ENCODE peak calls at places on chromosome 2, in seven cellular contexts. O, J, L, T, B, D and E are unnamed samples.

GRCh38 chr2:236545814-236546480 is 23.7 kb upstream of the ACKR3 start:
- DNase-seq in O (no peak), J (no peak), L (no peak), T (no peak), B (no peak), D (no peak), E (no peak)

GRCh38 chr2:42421601-42422252 is 60.7 kb upstream of the COX7A2L start:
- DNase-seq in O (no peak), J (peak), L (no peak), T (no peak), B (no peak), D (no peak), E (no peak)

GRCh38 chr2:118810766-118811165 is 36.7 kb downstream of the EN1 start:
- DNase-seq in O (no peak), J (no peak), L (no peak), T (no peak), B (no peak), D (no peak), E (no peak)

GRCh38 chr2:20916604-20917286 is 93.8 kb upstream of the LDAH start:
- DNase-seq in O (no peak), J (peak), L (no peak), T (no peak), B (no peak), D (peak), E (no peak)

GRCh38 chr2:64277101-64277849 is 133.1 kb upstream of the PELI1 start:
- DNase-seq in O (no peak), J (no peak), L (no peak), T (no peak), B (no peak), D (no peak), E (no peak)

GRCh38 chr2:46041434-46041833 is 255.8 kb upstream of the EPAS1 start:
- DNase-seq in O (no peak), J (peak), L (no peak), T (no peak), B (no peak), D (no peak), E (no peak)

GRCh38 chr2:58720770-58721697 is 479.9 kb upstream of the FANCL start:
- DNase-seq in O (no peak), J (no peak), L (no peak), T (no peak), B (no peak), D (no peak), E (no peak)

GRCh38 chr2:166343467-166343866 is 32.3 kb downstream of the SCN9A start:
- DNase-seq in O (no peak), J (peak), L (no peak), T (no peak), B (no peak), D (no peak), E (no peak)

GRCh38 chr2:20224716-20225293 is at the start of gene SDC1:
- DNase-seq in O (peak), J (peak), L (peak), T (peak), B (no peak), D (peak), E (peak)

GRCh38 chr2:9174771-9175441 is 31.7 kb upstream of the ASAP2 start:
- DNase-seq in O (peak), J (peak), L (no peak), T (no peak), B (no peak), D (no peak), E (no peak)

GRCh38 chr2:188776634-188777033 is 197.5 kb upstream of the COL3A1 start:
- DNase-seq in O (no peak), J (peak), L (no peak), T (no peak), B (no peak), D (no peak), E (no peak)

GRCh38 chr2:205898744-205899143 is 187.2 kb downstream of the INO80D start:
- DNase-seq in O (no peak), J (no peak), L (no peak), T (no peak), B (no peak), D (no peak), E (no peak)

GRCh38 chr2:201234167-201235139 is 25.9 kb upstream of the CASP8 start:
- DNase-seq in O (no peak), J (no peak), L (no peak), T (no peak), B (no peak), D (no peak), E (no peak)

GRCh38 chr2:37698931-37699481 is 27.6 kb upstream of the CDC42EP3 start:
- DNase-seq in O (no peak), J (peak), L (no peak), T (no peak), B (no peak), D (no peak), E (no peak)

GRCh38 chr2:150159300-150159699 is 328.2 kb downstream of the RND3 start:
- DNase-seq in O (no peak), J (no peak), L (no peak), T (no peak), B (no peak), D (no peak), E (no peak)

GRCh38 chr2:3299130-3299529 is 78.5 kb downstream of the EIPR1 start:
- DNase-seq in O (no peak), J (no peak), L (no peak), T (no peak), B (no peak), D (peak), E (no peak)

GRCh38 chr2:75547345-75548035 is 13.2 kb downstream of the EVA1A start:
- DNase-seq in O (peak), J (peak), L (no peak), T (no peak), B (no peak), D (no peak), E (no peak)

GRCh38 chr2:19158899-19159298 is 199.5 kb downstream of the OSR1 start:
- DNase-seq in O (no peak), J (no peak), L (no peak), T (no peak), B (no peak), D (no peak), E (no peak)

DNA sequence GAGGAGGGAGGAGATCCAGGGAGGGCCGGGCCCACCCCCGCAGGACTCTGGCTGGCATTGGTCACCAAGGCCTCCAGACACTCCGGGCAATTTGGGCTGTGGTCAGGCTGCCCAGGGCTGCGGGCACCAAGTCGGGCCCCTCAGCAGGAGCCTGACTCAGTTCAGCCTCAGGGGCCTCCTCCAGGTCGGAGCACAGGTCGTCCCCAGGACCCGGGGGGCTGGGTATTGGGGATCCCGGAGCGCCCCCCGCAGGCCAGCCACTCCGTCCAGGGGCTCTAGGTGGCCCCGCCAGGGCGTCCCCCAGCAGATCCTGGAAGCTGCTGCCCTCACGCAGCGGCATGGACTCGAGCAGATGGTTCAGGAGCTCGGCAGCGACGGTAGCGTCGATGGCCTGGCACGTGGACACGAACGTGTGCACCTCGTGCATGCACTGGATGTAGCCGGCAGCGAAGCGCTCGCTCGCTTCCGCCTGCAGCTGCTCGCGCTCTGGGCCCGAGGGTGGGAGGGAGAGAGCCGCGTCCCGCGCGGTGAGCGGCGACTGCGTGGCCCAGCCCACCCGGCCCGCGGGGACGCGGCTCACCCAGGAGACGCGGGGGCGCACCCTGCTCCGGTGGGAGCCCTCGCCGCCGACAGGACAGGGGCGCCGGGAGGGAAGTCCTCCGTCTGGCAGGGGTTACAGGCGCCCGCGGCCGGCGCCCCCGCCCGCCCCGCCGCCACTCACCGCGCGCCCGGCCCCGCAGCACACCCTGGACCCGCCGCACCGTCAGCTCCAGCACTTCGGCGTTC is 879 bp downstream of the HES6 start:
- DNase-seq in O (no peak), J (no peak), L (peak), T (no peak), B (no peak), D (peak), E (peak)
- H3K4me3 ChIP-seq in O (no peak), J (no peak), L (no peak), T (peak), B (peak), D (peak), E (peak)

GRCh38 chr2:241000831-241001321 is 2.5 kb downstream of the SNED1 start:
- DNase-seq in O (peak), J (no peak), L (no peak), T (no peak), B (no peak), D (peak), E (peak)
- H3K4me3 ChIP-seq in O (no peak), J (peak), L (no peak), T (no peak), B (no peak), D (no peak), E (no peak)

GRCh38 chr2:675460-675859 is 1.7 kb downstream of the TMEM18 start:
- DNase-seq in O (peak), J (no peak), L (no peak), T (peak), B (no peak), D (no peak), E (no peak)
- H3K4me3 ChIP-seq in O (no peak), J (peak), L (no peak), T (no peak), B (peak), D (no peak), E (no peak)

DNA sequence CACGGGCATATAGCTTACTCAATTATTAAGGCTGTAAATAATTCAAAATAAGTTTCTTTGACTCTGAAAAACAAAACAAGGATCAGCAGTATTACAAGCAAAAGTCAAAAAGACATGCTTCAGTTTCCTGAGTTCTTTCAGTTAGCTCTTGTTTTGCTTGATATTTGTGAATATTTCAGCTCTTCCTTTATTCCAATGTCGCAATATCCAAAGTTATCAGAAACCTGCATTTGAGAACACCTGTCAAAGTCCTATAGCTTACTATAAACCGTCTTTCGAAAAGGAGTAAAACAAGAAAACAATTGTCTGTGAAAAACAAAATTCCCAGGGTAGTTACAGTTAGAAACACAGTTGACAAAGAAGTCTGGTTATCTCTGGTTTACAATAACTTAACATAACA is 14.7 kb downstream of the CYP27A1 start:
- DNase-seq in O (no peak), J (no peak), L (no peak), T (no peak), B (no peak), D (no peak), E (no peak)
- H3K4me3 ChIP-seq in O (no peak), J (no peak), L (no peak), T (no peak), B (no peak), D (no peak), E (no peak)

DNA sequence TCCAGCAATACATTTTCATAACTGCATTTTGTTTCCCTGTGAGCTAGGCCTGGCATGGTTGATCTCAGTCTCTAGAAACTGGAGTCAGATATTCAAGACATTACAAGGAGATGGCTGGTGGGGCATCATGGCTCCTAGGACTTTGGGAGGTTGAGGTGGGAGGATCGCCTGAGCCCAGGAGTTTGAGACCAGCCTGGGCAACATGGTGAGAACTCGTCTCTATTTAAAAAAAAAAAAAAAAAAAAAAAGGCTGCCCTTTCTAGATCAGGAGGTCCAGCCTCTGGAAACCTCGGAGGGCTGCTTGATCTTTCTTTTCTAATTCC is 362 bp upstream of the VAMP8 start:
- DNase-seq in O (no peak), J (no peak), L (no peak), T (no peak), B (no peak), D (no peak), E (no peak)
- H3K4me3 ChIP-seq in O (no peak), J (no peak), L (no peak), T (no peak), B (peak), D (no peak), E (no peak)

GRCh38 chr2:190545756-190546385 is 11.3 kb upstream of the NEMP2 start:
- DNase-seq in O (no peak), J (peak), L (no peak), T (no peak), B (no peak), D (no peak), E (no peak)

GRCh38 chr2:190550137-190550536 is 15.6 kb upstream of the NEMP2 start:
- DNase-seq in O (no peak), J (no peak), L (no peak), T (no peak), B (no peak), D (no peak), E (no peak)

GRCh38 chr2:190547914-190548313 is 13.4 kb upstream of the NEMP2 start:
- DNase-seq in O (no peak), J (no peak), L (no peak), T (no peak), B (no peak), D (no peak), E (no peak)

GRCh38 chr2:190545082-190545481 is 10.6 kb upstream of the NEMP2 start:
- DNase-seq in O (no peak), J (peak), L (no peak), T (no peak), B (no peak), D (no peak), E (no peak)

GRCh38 chr2:190546734-190547133 is 12.2 kb upstream of the NEMP2 start:
- DNase-seq in O (no peak), J (no peak), L (no peak), T (no peak), B (no peak), D (no peak), E (no peak)
- H3K4me3 ChIP-seq in O (no peak), J (no peak), L (no peak), T (no peak), B (no peak), D (no peak), E (no peak)

GRCh38 chr2:15656090-15656489 is 64.4 kb downstream of the DDX1 start:
- DNase-seq in O (no peak), J (no peak), L (no peak), T (no peak), B (no peak), D (no peak), E (no peak)
- H3K4me3 ChIP-seq in O (no peak), J (no peak), L (no peak), T (no peak), B (no peak), D (no peak), E (no peak)

DNA sequence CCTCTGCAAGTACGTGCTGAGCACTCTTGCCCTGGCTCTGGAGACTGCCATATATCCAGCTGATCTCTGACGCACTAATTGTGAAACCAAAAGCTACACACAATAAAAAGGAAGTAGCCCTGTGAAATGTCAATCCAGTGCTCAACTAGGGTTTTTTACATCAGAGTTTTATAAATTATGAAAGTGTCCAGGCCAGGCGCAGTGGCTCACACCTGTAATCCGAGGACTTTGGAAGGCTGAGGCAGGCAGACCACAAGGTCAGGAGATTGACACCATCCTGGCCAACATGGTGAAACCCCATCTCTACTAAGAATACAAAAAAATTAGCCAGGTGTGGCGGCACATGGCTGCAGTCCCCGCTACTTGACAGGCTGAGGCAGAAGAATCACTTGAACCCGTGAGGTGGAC is 24.5 kb upstream of the PEX13 start:
- DNase-seq in O (no peak), J (no peak), L (no peak), T (no peak), B (no peak), D (no peak), E (no peak)
- H3K4me3 ChIP-seq in O (no peak), J (no peak), L (no peak), T (no peak), B (no peak), D (no peak), E (no peak)

DNA sequence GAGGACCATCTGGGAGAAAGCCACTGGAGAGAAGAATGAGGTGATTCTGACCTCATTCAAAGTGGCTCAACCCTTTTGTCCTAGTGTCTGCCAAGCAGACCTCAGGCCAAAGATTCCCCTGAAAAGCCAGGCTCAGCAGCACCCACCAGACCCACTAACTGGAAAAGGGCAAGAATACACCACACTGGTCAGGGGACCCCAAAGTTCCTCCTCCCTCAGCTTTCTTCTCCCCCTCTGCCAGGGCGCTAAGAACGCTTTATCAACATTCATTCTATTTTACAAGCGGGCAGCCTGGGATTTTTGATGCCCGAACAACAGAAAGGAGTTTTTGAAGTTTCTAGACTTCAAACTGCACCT is 7.3 kb downstream of the PAX3 start:
- DNase-seq in O (no peak), J (no peak), L (no peak), T (no peak), B (no peak), D (no peak), E (no peak)
- H3K4me3 ChIP-seq in O (no peak), J (no peak), L (no peak), T (no peak), B (no peak), D (no peak), E (no peak)